ENCODE peak calls at places on chromosome 7, in seven cellular contexts. M, H, R, K, D, U and W are unnamed samples. For H3K9me3, the result is how much of the 10 kb centered on the place peaks cover.

GRCh38 chr7:33336820-33337219 is 207.5 kb downstream of the BBS9 start:
- DNase-seq in M (no peak), H (no peak), R (no peak), K (no peak), D (no peak), U (no peak), W (no peak)

GRCh38 chr7:148334959-148335577 is 255.5 kb upstream of the C7orf33 start:
- DNase-seq in M (no peak), H (no peak), R (no peak), K (peak), D (no peak), U (peak), W (no peak)

GRCh38 chr7:20364815-20365214 is 34.1 kb downstream of the ITGB8 start:
- DNase-seq in M (no peak), H (no peak), R (no peak), K (no peak), D (no peak), U (no peak), W (no peak)

GRCh38 chr7:139572704-139573395 is 49.4 kb downstream of the CLEC2L start:
- DNase-seq in M (no peak), H (no peak), R (no peak), K (peak), D (no peak), U (no peak), W (no peak)

GRCh38 chr7:124688991-124689390 is 76.6 kb downstream of the GPR37 start:
- DNase-seq in M (no peak), H (peak), R (no peak), K (no peak), D (no peak), U (no peak), W (no peak)

GRCh38 chr7:117582219-117582704 is 102.4 kb downstream of the CFTR start:
- DNase-seq in M (peak), H (peak), R (peak), K (no peak), D (no peak), U (peak), W (no peak)

GRCh38 chr7:16657656-16658279 is 11.8 kb downstream of the BZW2 start:
- DNase-seq in M (no peak), H (peak), R (peak), K (peak), D (no peak), U (peak), W (no peak)

GRCh38 chr7:34821965-34822558 is 164.0 kb downstream of the NPSR1 start:
- DNase-seq in M (no peak), H (no peak), R (no peak), K (no peak), D (no peak), U (no peak), W (no peak)

GRCh38 chr7:129257168-129257567 is 32.3 kb downstream of the AHCYL2 start:
- DNase-seq in M (no peak), H (no peak), R (no peak), K (no peak), D (no peak), U (no peak), W (no peak)

GRCh38 chr7:6244021-6244420 is 28.4 kb downstream of the CYTH3 start:
- DNase-seq in M (no peak), H (no peak), R (no peak), K (no peak), D (no peak), U (no peak), W (no peak)

GRCh38 chr7:148209643-148210042 is 380.9 kb upstream of the C7orf33 start:
- DNase-seq in M (no peak), H (no peak), R (no peak), K (no peak), D (no peak), U (no peak), W (no peak)

GRCh38 chr7:105689093-105689819 is 108.0 kb upstream of the EFCAB10 start:
- DNase-seq in M (no peak), H (no peak), R (no peak), K (peak), D (no peak), U (no peak), W (no peak)

GRCh38 chr7:99011706-99012404 is 132.1 kb downstream of the SMURF1 start:
- DNase-seq in M (peak), H (no peak), R (no peak), K (no peak), D (no peak), U (no peak), W (no peak)

GRCh38 chr7:101870361-101871062 is 53.1 kb downstream of the CUX1 start:
- DNase-seq in M (no peak), H (peak), R (no peak), K (peak), D (no peak), U (no peak), W (no peak)

GRCh38 chr7:30143748-30144251 is 9.0 kb downstream of the MTURN start:
- DNase-seq in M (no peak), H (peak), R (no peak), K (no peak), D (no peak), U (peak), W (no peak)

GRCh38 chr7:158229945-158230344 is 357.7 kb downstream of the PTPRN2 start:
- DNase-seq in M (no peak), H (no peak), R (no peak), K (no peak), D (no peak), U (no peak), W (no peak)
- H3K9me3 ChIP-seq in M (under half), H (under half), R (under half), K (under half), D (under half), U (under half), W (under half)

GRCh38 chr7:44811093-44811492 is 14.6 kb downstream of the PPIA start:
- DNase-seq in M (no peak), H (no peak), R (no peak), K (no peak), D (no peak), U (no peak), W (no peak)

GRCh38 chr7:44801890-44802289 is 5.4 kb downstream of the PPIA start:
- DNase-seq in M (no peak), H (peak), R (no peak), K (no peak), D (no peak), U (peak), W (no peak)

GRCh38 chr7:44802418-44803025 is 6.0 kb downstream of the PPIA start:
- DNase-seq in M (no peak), H (no peak), R (no peak), K (no peak), D (no peak), U (no peak), W (no peak)

GRCh38 chr7:44808914-44809393 is 12.5 kb downstream of the PPIA start:
- DNase-seq in M (peak), H (no peak), R (no peak), K (no peak), D (no peak), U (no peak), W (no peak)

DNA sequence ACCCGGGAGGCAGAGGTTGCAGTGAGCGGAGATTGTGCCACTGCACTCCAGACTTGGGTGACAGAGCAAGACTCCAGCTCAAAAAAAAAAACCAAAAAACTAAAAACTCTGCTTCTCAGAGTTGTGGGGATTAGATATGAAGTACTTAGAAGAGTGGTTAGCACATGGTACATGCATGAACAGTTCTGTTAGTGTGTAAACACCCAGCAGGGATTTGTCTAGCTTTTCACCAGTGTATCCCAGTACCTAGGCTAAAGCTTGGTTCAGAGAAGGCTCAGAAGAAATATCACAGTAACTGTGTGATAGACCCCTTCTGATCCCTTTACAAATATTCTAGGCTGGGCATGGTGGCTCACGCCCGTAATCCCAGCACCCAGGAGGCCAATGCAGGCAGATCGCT is 9.5 kb downstream of the PPIA start:
- DNase-seq in M (no peak), H (no peak), R (no peak), K (no peak), D (no peak), U (no peak), W (no peak)
- H3K9me3 ChIP-seq in M (under half), H (under half), R (under half), K (under half), D (under half), U (under half), W (under half)

GRCh38 chr7:10082896-10083295 is 890.8 kb upstream of the PHF14 start:
- DNase-seq in M (no peak), H (no peak), R (no peak), K (no peak), D (no peak), U (no peak), W (no peak)
- H3K9me3 ChIP-seq in M (under half), H (under half), R (under half), K (under half), D (under half), U (under half), W (under half)

GRCh38 chr7:1963575-1963974 is 269.2 kb downstream of the MAD1L1 start:
- DNase-seq in M (no peak), H (no peak), R (peak), K (no peak), D (no peak), U (no peak), W (peak)
- H3K9me3 ChIP-seq in M (under half), H (under half), R (under half), K (under half), D (under half), U (under half), W (under half)

GRCh38 chr7:116327751-116328150 is 117.4 kb downstream of the TES start:
- DNase-seq in M (no peak), H (peak), R (no peak), K (no peak), D (no peak), U (peak), W (no peak)

GRCh38 chr7:116324582-116324981 is 114.2 kb downstream of the TES start:
- DNase-seq in M (no peak), H (no peak), R (no peak), K (no peak), D (no peak), U (no peak), W (no peak)

GRCh38 chr7:116328161-116328560 is 117.8 kb downstream of the TES start:
- DNase-seq in M (no peak), H (no peak), R (no peak), K (no peak), D (no peak), U (peak), W (no peak)

GRCh38 chr7:116327135-116327534 is 116.8 kb downstream of the TES start:
- DNase-seq in M (no peak), H (no peak), R (no peak), K (no peak), D (no peak), U (no peak), W (no peak)

GRCh38 chr7:116325517-116325916 is 115.2 kb downstream of the TES start:
- DNase-seq in M (no peak), H (peak), R (no peak), K (no peak), D (no peak), U (no peak), W (no peak)
- H3K9me3 ChIP-seq in M (under half), H (under half), R (under half), K (under half), D (under half), U (under half), W (under half)

GRCh38 chr7:15397159-15397550 is 164.7 kb downstream of the AGMO start:
- DNase-seq in M (no peak), H (no peak), R (no peak), K (no peak), D (no peak), U (no peak), W (no peak)
- H3K9me3 ChIP-seq in M (under half), H (under half), R (under half), K (under half), D (under half), U (under half), W (under half)

GRCh38 chr7:157739056-157739455 is 402.3 kb downstream of the DNAJB6 start:
- DNase-seq in M (no peak), H (no peak), R (no peak), K (no peak), D (no peak), U (no peak), W (no peak)

GRCh38 chr7:157737151-157738063 is 400.6 kb downstream of the DNAJB6 start:
- DNase-seq in M (no peak), H (no peak), R (peak), K (no peak), D (no peak), U (no peak), W (no peak)

GRCh38 chr7:157740251-157740650 is 403.4 kb downstream of the DNAJB6 start:
- DNase-seq in M (no peak), H (no peak), R (no peak), K (no peak), D (no peak), U (no peak), W (no peak)

GRCh38 chr7:157738064-157738460 is 401.3 kb downstream of the DNAJB6 start:
- DNase-seq in M (no peak), H (no peak), R (peak), K (peak), D (no peak), U (peak), W (no peak)

DNA sequence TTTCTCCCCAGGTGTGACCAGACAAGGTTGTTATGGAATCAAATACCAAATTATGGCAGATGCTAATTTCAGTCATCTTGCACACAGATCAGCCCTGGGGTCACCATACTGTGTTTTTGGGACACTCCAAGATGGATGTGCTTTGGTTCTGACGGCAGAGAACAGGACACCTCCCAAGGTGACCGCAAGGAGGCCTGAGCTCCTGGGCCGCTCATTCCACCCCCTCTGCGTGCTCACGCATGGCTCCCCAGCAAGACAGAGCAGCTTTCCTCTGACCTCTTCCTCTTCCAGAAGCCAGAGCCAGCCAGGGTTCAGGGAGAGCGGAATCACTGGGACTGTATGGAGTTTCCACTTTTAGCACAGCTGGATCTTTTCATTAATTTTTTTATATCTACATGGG is 402.8 kb downstream of the DNAJB6 start:
- DNase-seq in M (no peak), H (no peak), R (no peak), K (no peak), D (no peak), U (no peak), W (no peak)
- H3K9me3 ChIP-seq in M (under half), H (half or more), R (under half), K (under half), D (under half), U (under half), W (under half)

GRCh38 chr7:13908667-13909382 is 80.6 kb downstream of the ETV1 start:
- DNase-seq in M (no peak), H (no peak), R (no peak), K (no peak), D (no peak), U (no peak), W (no peak)

GRCh38 chr7:13910805-13911551 is 78.5 kb downstream of the ETV1 start:
- DNase-seq in M (no peak), H (no peak), R (no peak), K (no peak), D (no peak), U (peak), W (no peak)

GRCh38 chr7:13903997-13904396 is 85.5 kb downstream of the ETV1 start:
- DNase-seq in M (no peak), H (peak), R (no peak), K (no peak), D (no peak), U (peak), W (no peak)

GRCh38 chr7:13904689-13905088 is 84.8 kb downstream of the ETV1 start:
- DNase-seq in M (no peak), H (peak), R (no peak), K (no peak), D (no peak), U (peak), W (no peak)

DNA sequence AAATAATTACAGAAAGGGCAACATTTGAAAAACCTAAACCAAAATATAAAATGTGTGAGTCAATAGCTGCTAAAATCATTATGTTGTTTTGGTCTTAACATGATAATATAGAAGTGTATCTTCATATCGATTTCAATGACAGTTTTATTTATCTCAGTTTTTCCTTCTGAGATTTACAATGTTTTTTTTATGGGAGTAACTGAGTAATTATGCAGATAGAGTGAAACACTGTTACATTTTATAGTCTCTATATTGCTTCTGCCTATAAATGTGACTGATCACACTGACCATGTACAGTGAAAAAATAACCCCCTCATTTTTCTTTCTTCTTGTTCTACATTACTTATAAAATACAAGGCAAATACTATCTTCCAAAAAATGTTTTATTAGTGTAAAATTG is 81.6 kb downstream of the ETV1 start:
- DNase-seq in M (no peak), H (no peak), R (no peak), K (no peak), D (no peak), U (no peak), W (no peak)
- H3K9me3 ChIP-seq in M (under half), H (under half), R (under half), K (under half), D (under half), U (under half), W (under half)